ENCODE peak calls at places on chromosomes 1 and 21, in six cellular contexts. X is IMR-90, S is H9, C is neuronal stem cell, L is H1, Z is trophoblast cell. J is an unnamed sample.

GRCh38 chr1:12593621-12594066 is 24.4 kb downstream of the DHRS3 start:
- DNase-seq in C (no peak), Z (peak), L (no peak), X (peak), S (no peak), J (no peak)

GRCh38 chr1:240539031-240539430 is 72.9 kb downstream of the GREM2 start:
- DNase-seq in L (no peak), Z (no peak), C (no peak), S (no peak), X (no peak), J (no peak)

GRCh38 chr1:230713547-230713914 is 391 bp downstream of the AGT start:
- DNase-seq in S (no peak), C (no peak), Z (no peak), L (no peak), X (no peak), J (no peak)

GRCh38 chr21:44498280-44498964 is 41.6 kb downstream of the KRTAP10-1 start:
- DNase-seq in Z (no peak), L (no peak), C (no peak), X (no peak), S (no peak), J (no peak)

GRCh38 chr1:116167625-116168276 is 56.6 kb downstream of the MAB21L3 start:
- DNase-seq in C (no peak), Z (peak), S (peak), L (no peak), X (no peak), J (peak)

GRCh38 chr1:100736766-100737165 is 17.2 kb downstream of the VCAM1 start:
- DNase-seq in S (no peak), C (no peak), L (no peak), Z (no peak), X (peak), J (peak)

GRCh38 chr1:205477759-205478247 is 22.0 kb upstream of the BLACAT1 start:
- DNase-seq in X (peak), S (no peak), C (no peak), Z (no peak), L (no peak), J (no peak)

GRCh38 chr1:108592030-108592759 is 32.3 kb downstream of the EEIG2 start:
- DNase-seq in S (no peak), Z (no peak), C (no peak), L (no peak), X (no peak), J (peak)

GRCh38 chr21:34202553-34203332 is 129.4 kb downstream of the MRPS6 start:
- DNase-seq in X (no peak), Z (peak), S (peak), C (peak), L (no peak), J (peak)

GRCh38 chr1:116087628-116088027 is 23.6 kb upstream of the MAB21L3 start:
- DNase-seq in X (no peak), S (no peak), C (no peak), L (no peak), Z (no peak), J (no peak)

GRCh38 chr1:8844421-8845063 is 27.1 kb upstream of the RERE start:
- DNase-seq in C (no peak), L (no peak), X (no peak), Z (no peak), S (no peak), J (peak)

GRCh38 chr1:113874017-113874879 is 2.7 kb upstream of the PTPN22 start:
- DNase-seq in Z (no peak), S (peak), X (peak), L (no peak), C (no peak), J (no peak)

GRCh38 chr1:231973840-231974239 is 347.2 kb downstream of the DISC1 start:
- DNase-seq in L (no peak), Z (no peak), C (no peak), S (no peak), X (peak), J (peak)

GRCh38 chr1:108896160-108897150 is 19.7 kb downstream of the GPSM2 start:
- DNase-seq in C (no peak), L (no peak), S (peak), X (peak), Z (peak), J (peak)

GRCh38 chr1:207319207-207319606 is 2.3 kb upstream of the CD55 start:
- DNase-seq in S (no peak), L (no peak), Z (peak), X (no peak), C (no peak), J (no peak)

GRCh38 chr1:11934295-11935039 is at the start of gene PLOD1:
- DNase-seq in C (peak), S (peak), L (peak), X (peak), Z (peak), J (peak)

GRCh38 chr21:46118871-46119564 is 21.1 kb downstream of the COL6A2 start:
- DNase-seq in S (peak), Z (no peak), L (no peak), X (no peak), C (no peak), J (no peak)

GRCh38 chr1:211118407-211119102 is 15.4 kb downstream of the KCNH1 start:
- DNase-seq in Z (no peak), C (no peak), L (no peak), X (peak), S (no peak), J (no peak)

GRCh38 chr1:94479682-94480081 is 61.5 kb downstream of the ABCD3 start:
- DNase-seq in L (no peak), C (no peak), S (no peak), X (no peak), Z (peak), J (no peak)

GRCh38 chr1:179091691-179092165 is 9.9 kb downstream of the TOR3A start:
- DNase-seq in X (peak), S (no peak), C (no peak), L (no peak), Z (no peak), J (peak)

GRCh38 chr1:86991549-86992186 is 77.2 kb downstream of the HS2ST1 start:
- DNase-seq in X (no peak), C (no peak), S (no peak), L (no peak), Z (no peak), J (no peak)

GRCh38 chr1:52567943-52568342 is 15.1 kb upstream of the TUT4 start:
- DNase-seq in Z (no peak), S (no peak), C (no peak), X (no peak), L (no peak), J (no peak)

GRCh38 chr1:41032147-41032546 is 10.6 kb upstream of the SLFNL1 start:
- DNase-seq in X (no peak), C (no peak), Z (no peak), S (no peak), L (no peak), J (no peak)

GRCh38 chr1:41041866-41042265 is 20.3 kb upstream of the SLFNL1 start:
- DNase-seq in Z (no peak), X (peak), C (no peak), L (no peak), S (no peak), J (peak)

GRCh38 chr1:41033272-41033671 is 11.7 kb upstream of the SLFNL1 start:
- DNase-seq in X (no peak), S (no peak), C (no peak), L (no peak), Z (no peak), J (no peak)

GRCh38 chr1:41037116-41037903 is 15.8 kb upstream of the SLFNL1 start:
- DNase-seq in Z (no peak), L (no peak), C (no peak), S (no peak), X (no peak), J (no peak)

DNA sequence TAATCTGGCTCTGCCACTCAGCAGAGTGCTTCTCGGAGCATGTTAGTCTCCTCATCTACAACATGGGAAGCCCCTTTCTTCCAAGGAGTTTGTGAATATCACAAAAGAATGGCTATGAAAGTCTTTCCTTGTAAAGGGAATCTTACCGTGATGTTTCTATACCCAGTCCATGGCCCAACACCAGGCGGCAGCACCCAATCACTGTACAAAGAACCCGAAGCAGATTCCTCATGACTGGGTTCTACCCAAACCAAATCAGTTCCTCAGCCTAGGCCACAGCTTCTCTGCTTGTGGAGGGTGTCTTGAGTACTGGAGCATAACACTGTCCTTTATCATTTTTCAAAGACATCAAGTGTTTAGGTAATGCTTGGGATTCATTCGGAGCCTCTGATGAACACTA is 16.6 kb upstream of the SLFNL1 start:
- DNase-seq in X (no peak), S (no peak), C (no peak), L (no peak), Z (no peak), J (no peak)
- H3K14ac ChIP-seq in X (no peak), S (no peak), C (no peak), L (no peak), Z (no peak), J (no peak)

GRCh38 chr1:243740255-243740999 is 109.6 kb downstream of the AKT3 start:
- DNase-seq in Z (no peak), L (no peak), X (peak), C (no peak), S (no peak), J (peak)

GRCh38 chr1:243739335-243740003 is 110.6 kb downstream of the AKT3 start:
- DNase-seq in L (no peak), Z (no peak), S (no peak), X (no peak), C (no peak), J (no peak)

GRCh38 chr1:243745361-243745760 is 104.7 kb downstream of the AKT3 start:
- DNase-seq in C (no peak), S (no peak), X (peak), L (no peak), Z (no peak), J (peak)

GRCh38 chr1:243746736-243747135 is 103.3 kb downstream of the AKT3 start:
- DNase-seq in Z (no peak), X (no peak), C (no peak), L (no peak), S (peak), J (no peak)

DNA sequence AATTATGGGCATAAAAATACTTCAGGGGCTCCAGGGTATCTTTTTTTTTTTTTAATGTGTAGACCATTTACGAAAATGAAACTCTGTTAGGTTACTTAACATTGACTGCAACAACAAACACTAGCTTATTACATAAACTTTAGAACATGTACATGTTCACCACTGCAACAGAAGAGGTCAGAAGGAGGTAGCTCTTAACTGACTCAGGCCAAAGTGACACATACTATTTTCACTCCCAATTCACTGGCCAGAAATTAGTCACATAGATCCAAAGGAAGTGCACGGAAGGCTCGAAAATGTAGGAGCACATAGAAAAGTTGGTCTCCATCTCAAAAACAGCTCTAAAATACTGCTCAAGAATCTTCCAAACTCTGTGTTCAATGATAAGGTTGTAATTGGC is 107.2 kb downstream of the AKT3 start:
- DNase-seq in X (peak), C (no peak), Z (no peak), L (no peak), S (no peak), J (peak)
- H3K14ac ChIP-seq in X (no peak), C (no peak), Z (no peak), L (no peak), S (no peak), J (no peak)

GRCh38 chr21:40672602-40673001 is 174.4 kb downstream of the DSCAM start:
- DNase-seq in X (no peak), C (no peak), L (no peak), Z (no peak), S (no peak), J (no peak)
- H3K14ac ChIP-seq in X (no peak), C (no peak), L (no peak), Z (no peak), S (no peak), J (no peak)

GRCh38 chr1:58786184-58786926 is 2.5 kb upstream of the JUN start:
- DNase-seq in S (no peak), C (no peak), X (peak), L (no peak), Z (peak), J (peak)
- H3K14ac ChIP-seq in S (no peak), C (no peak), X (peak), L (no peak), Z (peak), J (no peak)

DNA sequence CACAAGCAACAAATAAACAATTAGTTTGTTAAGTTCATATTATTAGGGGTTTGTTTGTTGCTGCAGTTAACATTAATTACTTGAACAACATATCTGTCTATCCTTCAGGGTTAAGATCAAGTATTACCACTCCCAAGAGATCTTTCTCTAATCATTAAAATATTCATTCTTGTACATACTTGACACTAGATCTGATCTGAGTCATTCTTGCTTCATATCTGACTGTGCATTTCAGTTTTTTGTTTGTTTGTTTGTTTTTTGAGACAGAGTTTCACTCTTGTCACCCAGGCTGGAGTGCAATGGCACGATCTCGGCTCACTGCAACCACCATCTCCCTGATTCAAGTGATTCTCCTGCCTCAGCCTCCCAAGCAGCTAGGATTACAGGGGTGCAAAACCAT is 613.3 kb upstream of the PLXNA2 start:
- DNase-seq in L (no peak), C (no peak), Z (peak), X (no peak), S (no peak), J (no peak)
- H3K14ac ChIP-seq in L (no peak), C (no peak), Z (no peak), X (no peak), S (no peak), J (no peak)